ENCODE peak calls at places on chromosomes 3 and 15, in seven cellular contexts. G is neural crest cell, F is PC-3, Q is adrenal gland, X is astrocyte of the spinal cord, R is AG04450, J is fibroblast of lung. E is an unnamed sample.

GRCh38 chr3:151407928-151408327 is 23.4 kb upstream of the P2RY12 start:
- DNase-seq in G (no peak), F (no peak), Q (no peak), X (no peak), R (no peak), J (no peak), E (no peak)

GRCh38 chr3:72351536-72351935 is 496.7 kb downstream of the SHQ1 start:
- DNase-seq in G (no peak), F (no peak), Q (no peak), X (no peak), R (no peak), J (no peak), E (no peak)

GRCh38 chr15:51622269-51623180 is at the start of gene DMXL2:
- DNase-seq in G (peak), F (peak), Q (peak), X (peak), R (peak), J (peak), E (peak)

GRCh38 chr3:141737108-141737507 is 990 bp upstream of the RNF7 start:
- DNase-seq in G (no peak), F (no peak), Q (no peak), X (no peak), R (no peak), J (no peak), E (peak)

GRCh38 chr15:20344601-20345400 is 196.8 kb downstream of the GOLGA6L6 start:
- DNase-seq in G (no peak), F (no peak), Q (peak), X (no peak), R (no peak), J (no peak), E (no peak)

GRCh38 chr3:196749125-196749524 is 9.5 kb downstream of the PAK2 start:
- DNase-seq in G (no peak), F (no peak), Q (no peak), X (no peak), R (no peak), J (no peak), E (no peak)

GRCh38 chr15:57216288-57216687 is 160.0 kb upstream of the CGNL1 start:
- DNase-seq in G (no peak), F (peak), Q (peak), X (peak), R (peak), J (peak), E (no peak)

GRCh38 chr15:65275728-65276126 is 11.0 kb downstream of the PARP16 start:
- DNase-seq in G (no peak), F (peak), Q (peak), X (no peak), R (no peak), J (peak), E (no peak)

GRCh38 chr3:41598329-41598728 is 363.6 kb downstream of the ULK4 start:
- DNase-seq in G (no peak), F (no peak), Q (no peak), X (no peak), R (no peak), J (no peak), E (no peak)

GRCh38 chr3:172542089-172542488 is 18.9 kb upstream of the TNFSF10 start:
- DNase-seq in G (no peak), F (no peak), Q (no peak), X (no peak), R (no peak), J (no peak), E (no peak)
- TF ChIP-seq CTCF in G (no peak), F (no peak), Q (no peak), X (no peak), R (no peak), J (no peak), E (no peak)

GRCh38 chr15:43270113-43270665 is 3.5 kb upstream of the TGM5 start:
- DNase-seq in G (no peak), F (no peak), Q (no peak), X (no peak), R (no peak), J (no peak), E (no peak)

GRCh38 chr15:43266386-43266785 is 342 bp downstream of the TGM5 start:
- DNase-seq in G (no peak), F (no peak), Q (no peak), X (no peak), R (no peak), J (no peak), E (no peak)

GRCh38 chr15:43266834-43267233 is at the start of gene TGM5:
- DNase-seq in G (no peak), F (peak), Q (no peak), X (no peak), R (no peak), J (no peak), E (no peak)

GRCh38 chr15:43267439-43267838 is 711 bp upstream of the TGM5 start:
- DNase-seq in G (no peak), F (no peak), Q (no peak), X (no peak), R (no peak), J (no peak), E (no peak)

DNA sequence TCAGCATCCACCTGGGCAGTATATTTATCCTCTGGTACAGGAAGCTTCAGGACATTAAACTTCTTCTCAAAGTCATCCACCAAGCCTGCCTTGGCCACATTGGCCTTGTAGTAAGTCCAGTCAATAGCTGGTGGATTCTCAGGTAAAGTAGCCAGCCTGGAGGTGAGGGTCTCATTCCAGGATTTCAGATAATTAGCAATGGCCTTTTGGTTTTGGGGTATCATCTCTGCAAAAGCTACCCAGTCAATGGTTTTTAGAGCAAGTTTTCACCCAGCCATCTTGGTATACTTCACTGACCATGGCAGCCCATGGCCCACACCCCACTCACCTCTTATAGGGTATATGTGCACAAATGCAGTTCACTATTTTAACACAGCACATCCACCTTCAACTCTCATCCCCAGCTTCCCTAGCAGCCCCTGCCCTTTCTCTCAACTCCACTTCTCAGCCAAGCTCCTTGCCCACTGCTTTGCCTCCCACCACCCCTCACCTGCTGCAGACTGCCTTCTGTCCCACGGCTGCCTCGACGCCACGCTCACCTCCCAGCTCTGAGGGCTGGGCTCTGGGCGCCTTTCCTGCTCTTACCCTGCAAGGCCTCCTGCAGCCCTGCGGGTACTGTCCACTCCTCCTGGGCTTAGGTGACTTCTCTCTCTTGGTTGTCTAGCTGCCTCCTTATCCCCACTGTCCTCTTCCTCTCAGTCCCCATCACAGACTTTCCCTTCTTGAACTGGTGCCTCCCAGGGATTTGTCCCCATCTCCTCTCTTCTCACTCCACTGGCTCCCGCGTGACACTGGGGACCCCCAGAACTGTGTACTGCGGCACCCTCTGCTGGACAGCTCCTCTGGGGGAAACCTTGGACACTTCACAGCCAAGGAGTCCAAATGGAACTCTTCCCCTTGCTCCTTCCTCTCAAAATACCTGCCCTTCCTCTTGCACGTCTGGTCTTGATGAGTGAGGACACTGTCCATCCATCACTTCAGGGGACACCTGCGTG is 1.7 kb upstream of the TGM5 start:
- DNase-seq in G (no peak), F (peak), Q (no peak), X (peak), R (no peak), J (no peak), E (no peak)
- TF ChIP-seq CTCF in G (no peak), F (peak), Q (no peak), X (peak), R (peak), J (peak), E (peak)

GRCh38 chr3:57596495-57597239 is 477 bp downstream of the ARF4 start:
- DNase-seq in G (peak), F (peak), Q (peak), X (peak), R (peak), J (peak), E (peak)

GRCh38 chr3:57597973-57598351 is 818 bp upstream of the ARF4 start:
- DNase-seq in G (no peak), F (peak), Q (no peak), X (no peak), R (no peak), J (peak), E (no peak)

GRCh38 chr3:57594576-57594975 is 2.6 kb downstream of the ARF4 start:
- DNase-seq in G (no peak), F (no peak), Q (no peak), X (no peak), R (no peak), J (no peak), E (no peak)

GRCh38 chr3:57600195-57600594 is 3.1 kb upstream of the ARF4 start:
- DNase-seq in G (no peak), F (no peak), Q (no peak), X (no peak), R (no peak), J (no peak), E (no peak)

DNA sequence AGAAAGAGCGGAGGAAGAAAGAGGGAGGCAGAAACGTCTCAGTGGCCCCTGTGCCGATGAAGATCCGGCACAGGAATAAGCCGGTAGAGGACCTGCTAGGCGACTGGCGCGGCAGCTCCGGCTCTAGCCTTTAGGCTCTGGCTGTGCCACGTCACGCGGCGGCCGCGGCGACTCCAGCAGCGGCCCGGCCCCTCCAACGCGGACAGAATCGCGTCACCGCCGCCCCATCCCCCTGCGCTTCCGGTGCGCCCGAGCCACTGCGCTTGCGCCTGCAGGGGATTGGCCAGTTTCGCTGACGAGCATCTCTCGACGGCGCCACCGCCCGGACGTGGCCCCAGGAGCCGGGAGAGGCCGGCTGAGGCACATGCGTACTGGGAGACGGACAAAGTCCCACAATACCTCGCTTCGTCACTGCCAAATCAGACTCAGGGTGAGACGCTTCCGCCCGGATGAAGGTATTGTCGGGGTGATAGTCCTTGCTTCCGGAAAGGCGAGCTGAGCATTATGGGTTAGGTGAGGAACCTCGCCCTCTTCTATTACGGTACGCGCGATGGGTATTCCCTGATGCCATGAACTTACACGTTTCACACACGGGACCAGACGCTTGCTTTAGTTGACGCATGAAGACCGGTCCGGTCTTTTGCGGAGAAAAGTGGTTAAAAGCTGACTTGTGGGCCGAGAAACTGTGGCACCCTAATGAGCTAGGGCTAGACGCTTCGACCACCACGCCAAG is at the start of gene ARF4:
- DNase-seq in G (peak), F (peak), Q (peak), X (peak), R (peak), J (peak), E (peak)
- TF ChIP-seq CTCF in G (no peak), F (peak), Q (no peak), X (peak), R (peak), J (no peak), E (peak)

DNA sequence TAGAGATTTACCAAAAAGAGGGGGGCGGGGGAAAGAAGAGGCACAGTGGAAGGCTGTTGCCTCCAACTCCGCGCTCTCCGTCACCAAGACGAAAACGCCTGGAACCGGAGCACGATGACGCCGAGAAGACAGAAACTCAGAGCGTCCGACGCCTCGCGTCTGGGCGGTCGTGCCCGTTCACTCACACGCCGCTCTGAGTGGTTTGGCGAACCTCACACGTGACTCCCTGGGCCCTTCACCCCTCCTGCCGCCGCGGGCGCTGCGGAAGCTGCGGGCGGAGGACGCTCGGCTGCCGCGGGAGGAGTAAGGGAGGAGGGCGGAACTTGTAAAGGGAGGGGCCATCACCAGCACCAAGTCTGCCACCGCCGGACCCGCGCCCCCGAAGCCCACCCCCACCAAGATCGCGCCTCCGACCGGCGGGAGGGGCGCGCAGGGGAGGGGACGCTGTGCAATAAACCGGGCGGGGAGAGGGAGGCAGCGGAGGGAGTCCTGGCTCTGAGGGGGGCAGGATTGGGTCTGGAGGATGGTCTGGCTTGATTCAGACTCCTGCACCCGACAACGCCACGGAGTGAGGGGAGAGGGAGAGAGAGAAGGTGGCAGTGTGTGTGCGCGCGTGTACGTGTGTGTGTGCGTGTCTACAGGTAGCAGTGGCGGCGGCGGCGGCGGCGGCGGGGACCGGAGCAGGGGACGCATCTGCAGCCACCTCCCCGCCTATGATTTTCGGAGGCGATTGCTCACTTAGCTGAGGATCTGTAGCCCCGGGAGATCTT is 1.9 kb upstream of the NLGN1 start:
- DNase-seq in G (peak), F (peak), Q (peak), X (peak), R (peak), J (peak), E (peak)
- TF ChIP-seq CTCF in G (no peak), F (no peak), Q (no peak), X (peak), R (peak), J (no peak), E (no peak)

GRCh38 chr3:84074767-84075166 is 884.0 kb upstream of the CADM2 start:
- DNase-seq in G (no peak), F (no peak), Q (no peak), X (peak), R (no peak), J (peak), E (no peak)

GRCh38 chr3:84082726-84083125 is 876.1 kb upstream of the CADM2 start:
- DNase-seq in G (no peak), F (peak), Q (no peak), X (no peak), R (no peak), J (no peak), E (no peak)

DNA sequence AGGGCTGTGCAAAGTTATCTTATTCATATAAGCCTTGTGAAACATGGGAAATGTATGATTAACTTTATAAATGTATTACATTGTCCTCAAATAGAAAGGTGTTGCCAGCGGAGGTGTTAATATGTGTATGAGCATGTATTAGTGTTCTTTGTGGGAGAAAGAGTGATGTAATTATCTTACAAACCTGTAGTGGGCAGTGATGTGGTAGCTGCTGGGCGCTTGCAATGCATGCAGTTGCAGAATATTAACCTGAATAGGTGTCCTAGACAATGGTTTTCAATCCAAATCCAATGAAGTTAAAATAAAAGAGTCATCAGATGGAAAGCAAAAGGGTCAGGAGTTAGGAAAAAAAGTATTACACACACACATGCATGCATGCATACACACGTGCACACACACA is 881.3 kb upstream of the CADM2 start:
- DNase-seq in G (no peak), F (peak), Q (no peak), X (no peak), R (no peak), J (no peak), E (no peak)
- TF ChIP-seq CTCF in G (peak), F (peak), Q (no peak), X (peak), R (peak), J (no peak), E (no peak)

DNA sequence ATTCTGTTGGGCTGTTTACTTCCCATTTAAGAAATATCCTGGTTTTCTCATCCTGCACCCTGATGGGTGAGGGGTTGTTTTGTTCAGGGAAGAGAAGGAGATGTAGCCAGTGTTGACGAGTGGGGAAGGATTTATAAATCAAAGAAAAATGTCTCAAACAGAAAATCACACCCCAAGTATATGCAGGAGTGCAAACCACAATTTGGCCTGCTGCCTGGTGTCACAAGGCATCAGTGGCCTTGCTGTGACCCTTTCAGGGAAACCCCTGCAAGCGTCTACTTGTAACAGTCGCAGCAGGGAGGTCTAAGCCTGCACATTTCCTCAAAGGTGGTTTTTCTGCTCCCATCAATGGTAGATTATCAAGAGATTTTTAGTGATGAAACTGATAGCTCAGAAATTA is 132.6 kb upstream of the LRRN1 start:
- DNase-seq in G (no peak), F (no peak), Q (no peak), X (no peak), R (no peak), J (peak), E (peak)
- TF ChIP-seq CTCF in G (no peak), F (no peak), Q (no peak), X (no peak), R (no peak), J (no peak), E (no peak)